ENCODE peak calls at places on chromosomes 6 and 20, in five cellular contexts. I is activated naive CD4-positive, alpha-beta T cell treated with anti-CD3 and anti-CD28 coated beads, Interleukin-2, amount 50 U/mL, for 16 hours; L is lower leg skin; P is head of caudate nucleus; D is NCI-H460. V is an unnamed sample.

GRCh38 chr6:164322533-164322932 is 908.0 kb downstream of the QKI start:
- DNase-seq in I (no peak), L (no peak), D (no peak), P (no peak), V (no peak)

GRCh38 chr6:111872521-111873177 is 603 bp downstream of the FYN start:
- DNase-seq in I (peak), L (no peak), P (peak), D (no peak), V (no peak)

GRCh38 chr6:26158581-26159416 is 71.6 kb downstream of the HFE start:
- DNase-seq in P (peak), L (peak), D (no peak), I (peak), V (peak)

GRCh38 chr20:53077373-53078205 is 105.4 kb downstream of the TSHZ2 start:
- DNase-seq in I (peak), D (no peak), L (peak), P (no peak), V (no peak)

GRCh38 chr20:1846341-1846740 is 48.9 kb upstream of the SIRPA start:
- DNase-seq in D (no peak), L (no peak), P (no peak), I (no peak), V (no peak)

GRCh38 chr6:2938004-2938631 is 33.2 kb downstream of the SERPINB6 start:
- DNase-seq in L (no peak), D (no peak), P (no peak), I (no peak), V (no peak)

GRCh38 chr6:81204741-81205140 is 547.7 kb downstream of the TENT5A start:
- DNase-seq in D (no peak), L (no peak), P (no peak), I (no peak), V (no peak)

GRCh38 chr6:163702736-163703135 is 288.2 kb downstream of the QKI start:
- DNase-seq in I (no peak), D (no peak), P (no peak), L (no peak), V (no peak)

GRCh38 chr6:167851349-167851952 is 24.7 kb downstream of the AFDN start:
- DNase-seq in P (no peak), L (no peak), I (no peak), D (no peak), V (no peak)

GRCh38 chr6:21438986-21439352 is 154.6 kb upstream of the SOX4 start:
- DNase-seq in P (no peak), L (no peak), I (no peak), D (no peak), V (no peak)

GRCh38 chr6:157952751-157953479 is 28.7 kb upstream of the SYNJ2 start:
- DNase-seq in L (no peak), P (no peak), I (no peak), D (no peak), V (no peak)

GRCh38 chr20:41141153-41141815 is 3.9 kb downstream of the PLCG1 start:
- DNase-seq in L (no peak), P (no peak), I (no peak), D (no peak), V (no peak)

GRCh38 chr6:130293800-130294199 is 71.0 kb upstream of the SAMD3 start:
- DNase-seq in I (no peak), P (no peak), L (no peak), D (peak), V (no peak)

GRCh38 chr6:166738778-166739654 is 112.0 kb upstream of the RPS6KA2 start:
- DNase-seq in I (no peak), D (no peak), P (no peak), L (no peak), V (no peak)

GRCh38 chr20:37406010-37406998 is 60.4 kb downstream of the SRC start:
- DNase-seq in I (peak), D (peak), L (no peak), P (peak), V (peak)

GRCh38 chr6:120056085-120056484 is 706.5 kb upstream of the MAN1A1 start:
- DNase-seq in I (no peak), P (no peak), D (no peak), L (no peak), V (no peak)

GRCh38 chr6:39653631-39654030 is 71.6 kb downstream of the KIF6 start:
- DNase-seq in I (no peak), P (peak), L (no peak), D (no peak), V (no peak)

GRCh38 chr6:79170915-79171314 is 63.6 kb downstream of the HMGN3 start:
- DNase-seq in I (no peak), D (no peak), P (no peak), L (no peak), V (no peak)

GRCh38 chr20:46575394-46575793 is 24.9 kb upstream of the OCSTAMP start:
- DNase-seq in L (no peak), D (no peak), P (no peak), I (no peak), V (no peak)

GRCh38 chr20:41094656-41095055 is 42.7 kb upstream of the PLCG1 start:
- DNase-seq in D (no peak), I (no peak), L (no peak), P (no peak), V (no peak)